ENCODE peak calls at places on chromosomes 3 and 15, in ten cellular contexts. G, B, X, H, E, R, T, P, C and S are unnamed samples.

GRCh38 chr15:94164202-94164807 is 67.1 kb upstream of the MCTP2 start:
- DNase-seq in G (peak), B (no peak), X (peak), H (no peak), E (no peak), R (peak), T (peak), P (peak), C (peak), S (no peak)

GRCh38 chr3:13654330-13655073 is 105.6 kb downstream of the FBLN2 start:
- DNase-seq in G (no peak), B (no peak), X (no peak), H (no peak), E (no peak), R (no peak), T (no peak), P (no peak), C (no peak), S (no peak)

GRCh38 chr3:52879090-52879489 is 18.3 kb downstream of the STIMATE start:
- DNase-seq in G (no peak), B (no peak), X (no peak), H (no peak), E (no peak), R (no peak), T (no peak), P (no peak), C (no peak), S (no peak)

GRCh38 chr3:103459815-103460214 is 1025.0 kb downstream of the ZPLD1 start:
- DNase-seq in G (no peak), B (no peak), X (no peak), H (no peak), E (no peak), R (no peak), T (no peak), P (no peak), C (no peak), S (no peak)

GRCh38 chr3:133662256-133662773 is 574 bp upstream of the TOPBP1 start:
- DNase-seq in G (peak), B (no peak), X (no peak), H (no peak), E (peak), R (no peak), T (no peak), P (peak), C (peak), S (no peak)

GRCh38 chr15:43775411-43775965 is 1.3 kb downstream of the ELL3 start:
- DNase-seq in G (peak), B (no peak), X (peak), H (no peak), E (no peak), R (peak), T (peak), P (peak), C (peak), S (no peak)

GRCh38 chr3:14335774-14336413 is 66.5 kb upstream of the SLC6A6 start:
- DNase-seq in G (peak), B (no peak), X (no peak), H (peak), E (no peak), R (no peak), T (no peak), P (no peak), C (no peak), S (no peak)

GRCh38 chr15:96166223-96167200 is 164.0 kb upstream of the NR2F2 start:
- DNase-seq in G (no peak), B (no peak), X (no peak), H (no peak), E (no peak), R (no peak), T (no peak), P (peak), C (no peak), S (no peak)

GRCh38 chr3:132256984-132257383 is 60.2 kb upstream of the ACP3 start:
- DNase-seq in G (peak), B (no peak), X (peak), H (no peak), E (no peak), R (no peak), T (peak), P (peak), C (peak), S (no peak)

GRCh38 chr3:111244760-111245159 is 173.1 kb downstream of the NECTIN3 start:
- DNase-seq in G (no peak), B (no peak), X (no peak), H (no peak), E (no peak), R (no peak), T (no peak), P (peak), C (no peak), S (no peak)

GRCh38 chr3:4988815-4989648 is 9.8 kb downstream of the BHLHE40 start:
- DNase-seq in G (no peak), B (peak), X (peak), H (no peak), E (no peak), R (no peak), T (no peak), P (no peak), C (no peak), S (no peak)

GRCh38 chr3:43155464-43156121 is 49.7 kb upstream of the POMGNT2 start:
- DNase-seq in G (peak), B (peak), X (peak), H (no peak), E (no peak), R (peak), T (peak), P (peak), C (peak), S (no peak)

GRCh38 chr3:72487078-72487765 is 361.0 kb downstream of the SHQ1 start:
- DNase-seq in G (peak), B (peak), X (peak), H (peak), E (peak), R (peak), T (no peak), P (peak), C (peak), S (peak)

GRCh38 chr15:45468294-45468693 is 54.3 kb downstream of the SLC30A4 start:
- DNase-seq in G (no peak), B (no peak), X (no peak), H (no peak), E (no peak), R (no peak), T (no peak), P (no peak), C (no peak), S (peak)

GRCh38 chr15:54564142-54564541 is 585.9 kb downstream of the UNC13C start:
- DNase-seq in G (no peak), B (no peak), X (no peak), H (no peak), E (no peak), R (no peak), T (no peak), P (no peak), C (no peak), S (no peak)

GRCh38 chr3:141337523-141337854 is 30.8 kb upstream of the ZBTB38 start:
- DNase-seq in G (no peak), B (no peak), X (no peak), H (no peak), E (no peak), R (no peak), T (no peak), P (no peak), C (no peak), S (no peak)

GRCh38 chr3:13072239-13073041 is 789 bp downstream of the IQSEC1 start:
- DNase-seq in G (no peak), B (no peak), X (no peak), H (no peak), E (peak), R (no peak), T (peak), P (no peak), C (peak), S (no peak)

GRCh38 chr3:123658118-123658859 is 73.4 kb upstream of the HACD2 start:
- DNase-seq in G (no peak), B (peak), X (peak), H (peak), E (no peak), R (peak), T (no peak), P (peak), C (no peak), S (no peak)

GRCh38 chr3:89032331-89033063 is 74.9 kb upstream of the EPHA3 start:
- DNase-seq in G (no peak), B (no peak), X (no peak), H (no peak), E (no peak), R (no peak), T (no peak), P (no peak), C (peak), S (no peak)

GRCh38 chr3:152073267-152073666 is 195.5 kb upstream of the MBNL1 start:
- DNase-seq in G (no peak), B (no peak), X (no peak), H (no peak), E (no peak), R (no peak), T (no peak), P (peak), C (no peak), S (no peak)

GRCh38 chr3:152071315-152071714 is 197.4 kb upstream of the MBNL1 start:
- DNase-seq in G (no peak), B (no peak), X (no peak), H (no peak), E (no peak), R (no peak), T (no peak), P (no peak), C (no peak), S (no peak)

GRCh38 chr3:152069871-152070270 is 196.4 kb downstream of the SUCNR1 start:
- DNase-seq in G (peak), B (no peak), X (no peak), H (no peak), E (no peak), R (no peak), T (no peak), P (no peak), C (peak), S (no peak)

GRCh38 chr3:152076148-152076547 is 192.6 kb upstream of the MBNL1 start:
- DNase-seq in G (no peak), B (no peak), X (no peak), H (no peak), E (no peak), R (no peak), T (no peak), P (peak), C (peak), S (no peak)

DNA sequence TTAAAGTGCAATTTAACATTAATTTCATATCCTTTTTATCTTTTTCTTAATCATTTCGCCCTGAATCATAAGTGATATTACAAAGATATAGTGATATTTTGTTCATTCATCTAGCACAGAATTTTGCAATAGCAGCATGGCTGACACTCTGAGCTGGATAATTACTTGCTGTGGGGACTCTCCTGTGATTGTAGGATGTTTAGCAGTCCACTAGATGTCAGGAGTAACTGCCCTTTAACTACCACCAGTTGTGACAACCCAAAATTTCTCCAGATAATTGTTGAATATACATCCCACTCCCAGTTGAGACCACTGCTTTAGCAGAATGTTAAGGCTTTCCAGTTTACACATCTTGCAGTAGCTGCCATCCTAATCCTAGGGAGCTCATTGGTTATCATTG is 196.8 kb upstream of the MBNL1 start:
- DNase-seq in G (peak), B (no peak), X (peak), H (no peak), E (no peak), R (no peak), T (no peak), P (peak), C (peak), S (no peak)
- TF ChIP-seq CTCF in G (no peak), B (no peak), X (no peak), H (peak), E (peak), R (peak), T (peak), P (peak), C (peak), S (peak)

GRCh38 chr3:169060037-169060436 is 603.5 kb downstream of the MECOM start:
- DNase-seq in G (no peak), B (no peak), X (no peak), H (no peak), E (no peak), R (no peak), T (no peak), P (no peak), C (no peak), S (no peak)
- TF ChIP-seq CTCF in G (no peak), B (no peak), X (no peak), H (no peak), E (no peak), R (no peak), T (no peak), P (no peak), C (no peak), S (peak)

DNA sequence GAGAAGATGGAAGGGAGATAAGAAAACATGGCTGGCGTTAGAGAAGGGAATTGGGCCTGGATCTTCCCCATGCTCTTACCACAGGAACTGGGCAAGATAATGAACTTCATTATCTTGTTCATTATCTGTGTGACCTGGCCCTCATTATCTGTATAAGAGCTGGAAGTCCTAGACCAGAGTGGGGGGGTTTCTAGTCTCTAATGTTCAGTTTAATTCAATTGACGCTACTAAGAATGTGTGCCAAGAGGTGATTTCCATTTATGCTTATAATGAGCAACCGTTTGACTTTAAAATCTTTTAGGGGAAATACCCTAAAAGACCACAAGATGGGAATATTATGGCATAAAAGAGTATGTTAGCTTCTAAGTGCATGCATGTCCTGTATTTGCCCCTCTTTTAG is 59.1 kb upstream of the CSTA start:
- DNase-seq in G (peak), B (no peak), X (no peak), H (no peak), E (no peak), R (no peak), T (no peak), P (no peak), C (no peak), S (no peak)
- TF ChIP-seq CTCF in G (no peak), B (no peak), X (no peak), H (no peak), E (no peak), R (no peak), T (no peak), P (no peak), C (no peak), S (no peak)

DNA sequence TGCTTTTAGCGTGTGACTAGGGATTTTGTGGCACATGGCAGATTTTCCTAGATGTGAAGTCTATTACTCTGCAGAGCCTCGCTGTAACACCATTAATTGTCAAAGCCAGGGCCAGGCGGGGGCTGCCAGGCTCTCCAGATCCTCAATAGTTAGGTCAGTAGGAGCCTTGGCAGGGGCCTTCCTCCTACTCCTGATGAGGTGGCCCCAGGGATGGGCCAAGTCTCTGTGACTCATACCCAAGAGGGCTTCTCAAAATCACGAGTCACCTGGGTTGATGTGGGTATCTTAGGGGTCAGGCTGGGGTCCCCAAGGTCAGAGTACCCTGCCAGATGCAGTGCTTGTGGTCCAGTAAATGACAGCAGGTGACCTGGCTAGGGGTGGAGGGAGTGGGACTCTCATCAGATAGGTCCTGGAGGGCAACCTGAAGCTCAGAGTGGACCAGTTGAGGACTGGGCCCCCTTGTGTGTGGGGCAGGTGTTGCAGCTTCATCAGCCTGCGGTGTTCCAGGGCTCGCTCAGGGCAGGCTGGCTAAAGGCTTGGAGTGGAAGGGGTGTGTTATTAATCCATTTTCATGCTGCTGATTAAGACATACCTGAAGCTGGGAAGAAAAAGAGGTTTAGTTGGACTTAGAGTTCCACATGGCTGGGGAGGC is 88.5 kb upstream of the MYZAP start:
- DNase-seq in G (peak), B (no peak), X (no peak), H (no peak), E (no peak), R (no peak), T (peak), P (no peak), C (no peak), S (no peak)
- TF ChIP-seq CTCF in G (peak), B (no peak), X (no peak), H (no peak), E (no peak), R (no peak), T (peak), P (peak), C (peak), S (peak)

DNA sequence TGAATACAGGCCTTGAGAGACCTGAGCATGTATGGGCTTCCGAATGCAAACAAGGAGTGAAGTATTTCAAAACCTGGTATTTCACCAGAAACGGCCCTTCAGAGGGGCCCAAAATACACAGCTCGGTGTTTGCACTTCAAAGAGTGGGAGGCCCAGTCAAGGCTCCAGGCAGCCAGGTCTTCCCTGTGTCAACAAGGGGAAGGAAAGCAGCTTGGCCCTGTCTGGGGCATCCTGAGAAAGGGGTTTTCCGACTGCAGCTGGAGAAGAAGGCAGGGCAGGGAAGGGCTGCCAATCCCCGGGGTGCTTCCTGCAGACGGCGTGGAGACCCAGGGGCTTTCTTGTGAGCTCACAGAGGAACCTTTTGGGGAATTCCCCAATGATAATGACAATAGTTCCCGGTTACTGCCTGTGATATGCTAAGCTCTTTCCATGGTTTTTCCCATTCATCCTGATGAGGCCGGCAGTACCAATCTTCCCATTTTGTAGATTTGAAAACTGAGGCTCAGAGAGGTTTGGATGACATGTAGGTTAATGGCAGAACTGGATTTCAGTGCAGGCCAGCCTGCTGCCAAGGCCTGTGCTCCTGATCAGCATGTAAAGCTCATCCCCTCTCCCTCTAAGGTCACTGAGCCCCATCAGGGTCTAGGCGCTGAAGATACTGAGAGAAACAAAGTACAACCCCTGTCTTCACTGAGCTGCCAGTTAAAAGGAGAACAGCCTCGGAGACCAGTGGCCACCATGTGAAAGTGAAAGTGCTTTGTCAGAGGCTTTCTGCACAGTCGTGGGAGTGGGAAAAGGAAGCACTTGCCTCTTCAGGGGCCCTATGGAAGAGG is 43.0 kb upstream of the TLE3 start:
- DNase-seq in G (peak), B (no peak), X (no peak), H (peak), E (peak), R (peak), T (peak), P (peak), C (peak), S (no peak)
- TF ChIP-seq CTCF in G (no peak), B (no peak), X (no peak), H (no peak), E (no peak), R (no peak), T (no peak), P (no peak), C (no peak), S (no peak)